ENCODE peak calls at places on chromosome 20, in six cellular contexts. Q, L, X, G, M and W are unnamed samples.

GRCh38 chr20:59147197-59147596 is 16.4 kb upstream of the ZNF831 start:
- DNase-seq in Q (peak), L (no peak), X (no peak), G (no peak), M (no peak), W (no peak)

GRCh38 chr20:4065405-4065841 is 50.1 kb upstream of the RNF24 start:
- DNase-seq in Q (no peak), L (no peak), X (no peak), G (no peak), M (peak), W (no peak)

GRCh38 chr20:24112360-24112759 is 123.8 kb upstream of the GGTLC1 start:
- DNase-seq in Q (no peak), L (no peak), X (no peak), G (no peak), M (no peak), W (no peak)

GRCh38 chr20:61494763-61495595 is 242.9 kb downstream of the CDH4 start:
- DNase-seq in Q (no peak), L (no peak), X (no peak), G (no peak), M (no peak), W (no peak)

GRCh38 chr20:24753136-24753535 is 195.9 kb upstream of the CST7 start:
- DNase-seq in Q (no peak), L (no peak), X (no peak), G (no peak), M (no peak), W (no peak)

GRCh38 chr20:59923514-59923913 is 9.9 kb downstream of the SYCP2 start:
- DNase-seq in Q (no peak), L (no peak), X (no peak), G (no peak), M (no peak), W (no peak)

GRCh38 chr20:20440473-20440872 is 72.6 kb downstream of the INSM1 start:
- DNase-seq in Q (no peak), L (no peak), X (no peak), G (no peak), M (no peak), W (peak)

GRCh38 chr20:38840053-38840893 is 34.8 kb downstream of the PPP1R16B start:
- DNase-seq in Q (no peak), L (peak), X (no peak), G (no peak), M (no peak), W (no peak)

GRCh38 chr20:46202758-46203509 is 84.8 kb downstream of the CD40 start:
- DNase-seq in Q (peak), L (no peak), X (no peak), G (no peak), M (no peak), W (peak)

GRCh38 chr20:42419814-42420532 is 769.7 kb downstream of the PTPRT start:
- DNase-seq in Q (no peak), L (no peak), X (no peak), G (no peak), M (no peak), W (no peak)

GRCh38 chr20:42261766-42262165 is 643.6 kb upstream of the CHD6 start:
- DNase-seq in Q (no peak), L (no peak), X (no peak), G (no peak), M (no peak), W (no peak)

GRCh38 chr20:9532069-9532809 is 17.8 kb downstream of the LAMP5 start:
- DNase-seq in Q (no peak), L (no peak), X (no peak), G (no peak), M (no peak), W (peak)

GRCh38 chr20:34948030-34948429 is 7.6 kb downstream of the GSS start:
- DNase-seq in Q (no peak), L (no peak), X (peak), G (no peak), M (peak), W (no peak)

GRCh38 chr20:973785-974194 is 28.3 kb downstream of the RSPO4 start:
- DNase-seq in Q (no peak), L (peak), X (peak), G (peak), M (peak), W (no peak)

GRCh38 chr20:61779176-61779965 is 286.3 kb downstream of the TAF4 start:
- DNase-seq in Q (no peak), L (no peak), X (no peak), G (no peak), M (no peak), W (no peak)

GRCh38 chr20:58571942-58572666 is 56.9 kb upstream of the APCDD1L start:
- DNase-seq in Q (no peak), L (no peak), X (no peak), G (no peak), M (no peak), W (no peak)